ENCODE peak calls at places on chromosomes 12 and 14, in seven cellular contexts. T is naive thymus-derived CD4-positive, alpha-beta T cell; U is CD8-positive, alpha-beta T cell; B is heart left ventricle; G is astrocyte; D is HepG2; F is tibial artery. L is an unnamed sample.

GRCh38 chr12:321606-322326 is 59.1 kb upstream of the SLC6A13 start:
- DNase-seq in U (no peak), G (no peak), F (no peak), D (peak), B (no peak), T (no peak), L (no peak)

GRCh38 chr12:116123511-116124258 is 153.8 kb downstream of the MED13L start:
- DNase-seq in T (no peak), F (no peak), B (peak), U (no peak), G (peak), D (no peak), L (no peak)

GRCh38 chr12:76470028-76470939 is 89.3 kb downstream of the OSBPL8 start:
- DNase-seq in G (peak), F (no peak), D (no peak), T (no peak), U (no peak), B (peak), L (no peak)

GRCh38 chr14:99654235-99655000 is 9.5 kb downstream of the HHIPL1 start:
- DNase-seq in G (peak), T (no peak), B (no peak), U (no peak), D (no peak), F (peak), L (peak)

GRCh38 chr14:52369305-52369781 is 55.2 kb downstream of the PTGER2 start:
- DNase-seq in U (no peak), B (no peak), T (no peak), F (no peak), G (peak), D (no peak), L (no peak)

GRCh38 chr14:59582845-59583509 is 6.4 kb upstream of the CCDC175 start:
- DNase-seq in U (no peak), D (no peak), T (no peak), B (no peak), G (no peak), F (no peak), L (peak)

GRCh38 chr12:124490584-124491305 is 76.7 kb downstream of the NCOR2 start:
- DNase-seq in B (peak), U (no peak), F (peak), D (no peak), T (no peak), G (no peak), L (no peak)

GRCh38 chr12:111754671-111755070 is 12.1 kb upstream of the ALDH2 start:
- DNase-seq in B (peak), G (no peak), F (no peak), U (no peak), T (no peak), D (no peak), L (no peak)

GRCh38 chr12:17992002-17992656 is 97.9 kb downstream of the RERGL start:
- DNase-seq in B (no peak), F (no peak), T (no peak), G (peak), U (no peak), D (peak), L (no peak)

GRCh38 chr14:90518075-90518940 is 121.5 kb downstream of the CALM1 start:
- DNase-seq in G (no peak), D (no peak), U (no peak), T (no peak), B (peak), F (no peak), L (peak)

GRCh38 chr12:32568241-32568640 is 110.9 kb upstream of the DNM1L start:
- DNase-seq in G (peak), F (no peak), T (no peak), D (peak), U (no peak), B (no peak), L (no peak)

GRCh38 chr14:74407801-74408154 is 18.2 kb downstream of the SYNDIG1L start:
- DNase-seq in B (no peak), D (no peak), U (no peak), G (no peak), F (no peak), T (no peak), L (no peak)

GRCh38 chr14:52327374-52328226 is 13.5 kb downstream of the PTGER2 start:
- DNase-seq in U (no peak), T (no peak), G (peak), D (no peak), F (no peak), B (no peak), L (no peak)

GRCh38 chr12:29639893-29640495 is 142.5 kb upstream of the OVCH1 start:
- DNase-seq in B (no peak), G (no peak), T (no peak), F (no peak), D (no peak), U (no peak), L (no peak)
- H3K27ac ChIP-seq in B (peak), G (no peak), T (no peak), F (peak), D (peak), U (no peak), L (no peak)

DNA sequence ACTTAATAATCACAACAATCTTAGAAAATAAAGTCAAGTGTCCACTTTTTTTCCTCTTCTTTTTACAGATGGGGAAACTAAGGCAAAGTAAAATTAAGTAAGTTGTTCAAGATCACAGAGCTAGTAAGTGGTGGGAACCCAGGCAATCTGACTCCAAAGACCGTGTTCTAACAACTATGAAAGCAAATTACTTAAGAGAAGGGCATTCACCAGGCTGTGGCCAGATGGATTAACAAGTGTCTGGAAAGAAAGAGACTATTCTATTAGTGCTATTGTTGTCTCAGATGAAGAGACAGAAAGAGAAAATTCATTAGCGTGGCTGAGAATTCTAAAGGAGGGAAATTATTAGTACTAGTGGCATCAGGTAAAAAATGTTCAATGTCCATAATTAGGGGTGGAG is 48.5 kb downstream of the FGD6 start:
- DNase-seq in D (no peak), B (no peak), F (no peak), U (no peak), T (no peak), G (peak), L (no peak)
- H3K27ac ChIP-seq in D (no peak), B (no peak), F (no peak), U (no peak), T (no peak), G (peak), L (no peak)

GRCh38 chr12:118307069-118307954 is 65.4 kb downstream of the TAOK3 start:
- DNase-seq in G (peak), F (no peak), B (peak), U (no peak), D (no peak), T (no peak), L (peak)
- H3K27ac ChIP-seq in G (peak), F (peak), B (no peak), U (no peak), D (no peak), T (no peak), L (no peak)

GRCh38 chr12:12387521-12387920 is 30.6 kb downstream of the BORCS5 start:
- DNase-seq in G (peak), T (no peak), F (no peak), U (peak), B (no peak), D (no peak), L (no peak)
- H3K27ac ChIP-seq in G (no peak), T (no peak), F (no peak), U (no peak), B (no peak), D (no peak), L (no peak)

GRCh38 chr12:52906049-52906645 is 1.3 kb upstream of the KRT8 start:
- DNase-seq in F (no peak), U (no peak), B (no peak), T (no peak), D (no peak), G (no peak), L (no peak)
- H3K27ac ChIP-seq in F (no peak), U (no peak), B (no peak), T (no peak), D (no peak), G (no peak), L (peak)

DNA sequence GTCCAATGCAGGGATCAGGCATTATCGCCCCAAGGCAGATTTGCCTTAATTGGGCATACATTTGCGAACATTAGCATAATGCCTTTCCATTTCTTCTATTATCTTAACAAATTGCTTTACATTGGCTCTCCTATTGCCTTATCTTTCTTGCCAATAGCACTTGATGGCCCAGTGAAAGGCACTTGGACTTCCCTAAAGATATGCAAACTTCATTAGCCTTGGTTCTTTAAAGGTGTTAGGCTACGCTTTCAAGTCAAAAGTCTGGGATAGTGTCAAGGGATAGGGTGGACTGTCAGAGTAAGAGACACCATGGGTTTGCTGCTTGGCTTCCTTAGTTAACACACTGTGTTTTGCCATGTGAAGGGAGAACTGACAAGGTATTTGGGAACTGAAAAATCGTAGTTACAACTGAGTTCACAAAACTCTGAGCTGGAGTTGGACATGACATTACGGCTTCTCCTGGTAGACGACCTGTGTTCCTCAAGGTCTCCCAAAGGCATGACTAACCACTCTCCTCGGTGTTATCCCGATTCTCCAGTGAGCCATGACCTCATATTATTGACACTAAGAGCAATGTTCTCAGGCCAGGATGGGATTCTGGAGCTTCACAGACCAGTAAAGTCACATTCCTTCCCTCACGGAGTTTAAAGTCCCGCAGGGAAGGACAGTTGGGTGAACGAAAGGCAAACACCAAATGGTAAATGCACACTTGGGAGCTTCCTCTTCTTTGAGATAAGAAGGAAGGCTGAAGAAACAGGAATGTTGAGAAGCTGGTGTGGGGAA is 65.2 kb downstream of the TBC1D30 start:
- DNase-seq in B (no peak), T (no peak), G (no peak), U (no peak), D (peak), F (no peak), L (no peak)
- H3K27ac ChIP-seq in B (no peak), T (no peak), G (no peak), U (no peak), D (no peak), F (no peak), L (no peak)

DNA sequence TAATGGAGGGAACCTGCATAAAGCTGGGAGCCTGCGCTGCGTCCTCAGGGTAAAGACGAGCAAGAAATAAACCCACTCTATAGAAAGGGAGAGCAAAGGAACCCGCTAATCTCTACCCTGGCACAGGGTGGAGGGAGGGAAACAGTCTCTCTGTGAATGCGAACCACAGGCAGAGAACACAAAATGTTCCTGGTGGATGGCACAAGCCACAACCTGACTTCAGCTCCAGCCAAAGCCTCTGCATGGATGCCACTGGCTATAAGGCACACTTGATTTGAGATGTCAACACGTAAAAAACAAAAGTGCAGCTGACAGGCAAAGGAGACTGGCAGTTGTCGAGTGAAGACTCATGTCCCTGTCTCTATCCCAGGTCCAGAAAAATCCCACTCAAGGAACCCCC is 32.4 kb downstream of the CHGA start:
- DNase-seq in G (no peak), U (no peak), T (no peak), F (no peak), B (no peak), D (no peak), L (no peak)
- H3K27ac ChIP-seq in G (no peak), U (no peak), T (no peak), F (no peak), B (peak), D (no peak), L (no peak)